ENCODE peak calls at places on chromosomes 11 and 22, in six cellular contexts. L, Y, S, F, V and U are unnamed samples.

GRCh38 chr11:126679033-126679432 is 321.5 kb downstream of the KIRREL3 start:
- DNase-seq in L (no peak), V (no peak), Y (no peak), S (peak), F (no peak), U (no peak)

GRCh38 chr11:898160-898517 is 12.5 kb downstream of the CHID1 start:
- DNase-seq in Y (peak), V (no peak), S (peak), F (no peak), L (no peak), U (no peak)

GRCh38 chr22:42747701-42748513 is 27.2 kb upstream of the A4GALT start:
- DNase-seq in V (no peak), L (no peak), S (peak), F (no peak), Y (no peak), U (no peak)

GRCh38 chr11:60498853-60499252 is 6.3 kb downstream of the MS4A12 start:
- DNase-seq in L (no peak), V (no peak), S (no peak), Y (no peak), F (no peak), U (no peak)

GRCh38 chr11:83033972-83034672 is 37.6 kb downstream of the RAB30 start:
- DNase-seq in S (peak), F (no peak), L (peak), V (peak), Y (peak), U (no peak)

GRCh38 chr11:287821-288327 is 1.1 kb upstream of the PGGHG start:
- DNase-seq in F (peak), L (no peak), V (peak), S (no peak), Y (no peak), U (no peak)

GRCh38 chr11:1561266-1561665 is 10.8 kb downstream of the DUSP8 start:
- DNase-seq in S (no peak), L (no peak), Y (no peak), F (no peak), V (no peak), U (no peak)

GRCh38 chr11:45677811-45678515 is 12.5 kb upstream of the CHST1 start:
- DNase-seq in L (no peak), Y (no peak), V (no peak), F (no peak), S (no peak), U (no peak)

GRCh38 chr11:69819109-69819490 is at the start of gene FGF3:
- DNase-seq in V (no peak), L (no peak), F (no peak), Y (no peak), S (no peak), U (no peak)

GRCh38 chr11:44199298-44199697 is 103.8 kb downstream of the EXT2 start:
- DNase-seq in L (no peak), S (no peak), V (no peak), Y (no peak), F (no peak), U (no peak)